ENCODE peak calls at places on chromosome X, in seven cellular contexts. Z, X, I, P, J, R and U are unnamed samples.

GRCh38 chrX:49712577-49712976 is 16.8 kb upstream of the PAGE1 start:
- DNase-seq in R (no peak), I (no peak), J (no peak), X (no peak), P (no peak), Z (no peak), U (no peak)

GRCh38 chrX:150212672-150213480 is 150.2 kb upstream of the MAMLD1 start:
- DNase-seq in R (no peak), I (no peak), X (no peak), P (no peak), Z (peak; percentile 52), J (no peak), U (no peak)

GRCh38 chrX:25524150-25524549 is 508.4 kb upstream of the ARX start:
- DNase-seq in Z (peak; percentile 33), J (no peak), P (no peak), R (no peak), I (no peak), X (no peak), U (no peak)

GRCh38 chrX:36609653-36610585 is 398.2 kb upstream of the FAM47C start:
- DNase-seq in R (no peak), P (no peak), Z (peak; percentile 1), J (no peak), X (no peak), I (no peak), U (no peak)

GRCh38 chrX:18377802-18378201 is 23.3 kb upstream of the SCML2 start:
- DNase-seq in X (peak; percentile 63), R (no peak), J (no peak), P (peak; percentile 18), I (peak; percentile 24), Z (peak; percentile 8), U (no peak)

GRCh38 chrX:15334561-15334960 is 762 bp downstream of the PIGA start:
- DNase-seq in P (no peak), R (peak; percentile 1), Z (peak; percentile 23), J (no peak), I (peak; percentile 26), X (no peak), U (no peak)

GRCh38 chrX:58051346-58051745 is 141.1 kb upstream of the ZXDA start:
- DNase-seq in I (no peak), X (no peak), R (no peak), Z (no peak), J (no peak), P (no peak), U (no peak)

GRCh38 chrX:9847071-9847470 is 60.8 kb downstream of the SHROOM2 start:
- DNase-seq in R (no peak), P (no peak), I (no peak), Z (peak; percentile 72), J (no peak), X (no peak), U (no peak)

GRCh38 chrX:153441296-153441695 is 4.6 kb downstream of the TREX2 start:
- DNase-seq in I (no peak), Z (no peak), X (no peak), R (no peak), P (no peak), J (no peak), U (no peak)

GRCh38 chrX:44874481-44875184 is 1.6 kb downstream of the KDM6A start:
- DNase-seq in J (peak; percentile 1), P (peak; percentile 42), R (peak; percentile 33), X (peak; percentile 71), I (peak; percentile 52), Z (peak; percentile 49), U (no peak)

GRCh38 chrX:136780738-136781137 is at the start of gene ARHGEF6:
- DNase-seq in I (peak; percentile 40), J (no peak), P (peak; percentile 38), R (no peak), Z (no peak), X (peak; percentile 2), U (no peak)

GRCh38 chrX:13864264-13864663 is 47.4 kb upstream of the GPM6B start:
- DNase-seq in R (no peak), Z (peak; percentile 30), X (no peak), I (no peak), J (no peak), P (no peak), U (no peak)

GRCh38 chrX:154013614-154014360 is 5.9 kb downstream of the IRAK1 start:
- DNase-seq in I (peak; percentile 58), Z (peak; percentile 10), P (no peak), R (peak; percentile 64), X (peak; percentile 61), J (no peak), U (no peak)

GRCh38 chrX:39955621-39956020 is 142.1 kb downstream of the BCOR start:
- DNase-seq in I (no peak), Z (no peak), X (no peak), R (peak; percentile 28), P (no peak), J (no peak), U (no peak)

GRCh38 chrX:21740329-21741274 is 17.3 kb downstream of the SMPX start:
- DNase-seq in R (no peak), X (no peak), J (no peak), I (no peak), Z (no peak), P (peak; percentile 10), U (peak; percentile 67)

GRCh38 chrX:109077788-109078187 is 341.4 kb upstream of the IRS4 start:
- DNase-seq in I (no peak), P (no peak), J (no peak), Z (no peak), X (no peak), R (no peak), U (no peak)

GRCh38 chrX:43745938-43746721 is 90.0 kb downstream of the MAOA start:
- DNase-seq in P (no peak), R (no peak), I (no peak), Z (no peak), X (no peak), J (no peak), U (no peak)

GRCh38 chrX:6120329-6120728 is 108.3 kb downstream of the NLGN4X start:
- DNase-seq in P (no peak), I (no peak), Z (no peak), X (no peak), R (no peak), J (no peak), U (no peak)

GRCh38 chrX:136049608-136050007 is 64.4 kb downstream of the SLC9A6 start:
- DNase-seq in X (no peak), I (no peak), J (no peak), Z (no peak), P (no peak), R (no peak), U (no peak)

GRCh38 chrX:131675596-131676194 is 131.8 kb downstream of the OR13H1 start:
- DNase-seq in J (no peak), X (peak; percentile 1), P (no peak), R (peak; percentile 3), Z (peak; percentile 1), I (no peak), U (no peak)

GRCh38 chrX:119790977-119791436 is 423 bp downstream of the RPL39 start:
- DNase-seq in X (peak; percentile 64), J (no peak), P (peak; percentile 27), R (peak; percentile 12), I (peak; percentile 42), Z (peak; percentile 26), U (peak; percentile 67)

GRCh38 chrX:1463581-1464281 is 11.0 kb upstream of the ASMTL start:
- DNase-seq in R (no peak), Z (no peak), P (no peak), X (no peak), I (no peak), J (no peak), U (no peak)